ENCODE peak calls at places on chromosomes 16 and 17, in ten cellular contexts. L is stimulated activated CD4-positive, alpha-beta T cell treated with anti-CD3 and anti-CD28 coated beads, TNF-alpha, amount 100 ng/mL, for 1 hour; F is NCI-H1105; V is T-helper 17 cell; Q is HCT116; B is stimulated activated CD8-positive, alpha-beta memory T cell treated with anti-CD3 and anti-CD28 coated beads, Interleukin-7, amount 100 ng/mL, for 1 hour; X is ascending aorta; K is B cell; C is NCI-H1092; J is AG20443. A is an unnamed sample.

GRCh38 chr17:75516619-75517276 is 420 bp downstream of the TSEN54 start:
- DNase-seq in X (no peak), F (no peak), Q (no peak), L (no peak), V (peak; percentile 24), C (no peak), K (peak; percentile 61), B (no peak), J (no peak), A (peak; percentile 60)

GRCh38 chr17:36463916-36464764 is 22.3 kb upstream of the ZNHIT3 start:
- DNase-seq in B (no peak), X (no peak), L (no peak), J (peak; percentile 97), V (no peak), C (no peak), K (no peak), Q (peak; percentile 47), F (no peak), A (peak; percentile 22)

GRCh38 chr16:11250091-11250785 is 5.8 kb downstream of the SOCS1 start:
- DNase-seq in V (no peak), L (no peak), J (no peak), B (no peak), K (no peak), X (no peak), C (no peak), Q (no peak), F (no peak), A (peak; percentile 42)

GRCh38 chr17:29143894-29144293 is 36.3 kb downstream of the MYO18A start:
- DNase-seq in F (peak; percentile 0), Q (no peak), V (no peak), K (no peak), L (no peak), B (no peak), X (no peak), C (no peak), J (no peak), A (peak; percentile 23)

GRCh38 chr17:77852666-77853207 is 105.8 kb upstream of the TNRC6C start:
- DNase-seq in C (no peak), F (no peak), K (no peak), Q (no peak), L (no peak), X (no peak), J (no peak), B (no peak), V (no peak), A (no peak)

GRCh38 chr16:49459953-49460735 is 86.5 kb downstream of the C16orf78 start:
- DNase-seq in X (peak; percentile 22), Q (no peak), B (no peak), K (no peak), C (no peak), J (no peak), L (no peak), F (no peak), V (no peak), A (no peak)

GRCh38 chr16:28937222-28937876 is 5.6 kb downstream of the CD19 start:
- DNase-seq in J (no peak), X (no peak), B (no peak), L (no peak), Q (no peak), V (no peak), K (no peak), C (no peak), F (no peak), A (no peak)

GRCh38 chr16:200388-200787 is 20.1 kb downstream of the HBQ1 start:
- DNase-seq in C (no peak), J (no peak), V (no peak), K (no peak), Q (no peak), X (no peak), L (no peak), F (no peak), B (no peak), A (no peak)

A was measured in NCI-H146.